ENCODE peak calls at places on chromosomes 13 and 19, in seven cellular contexts. One of them, this sample, is unnamed.

GRCh38 chr13:72139192-72139591 is 272.2 kb upstream of the DACH1 start:
- DNase-seq in IMR-90: no peak
- DNase-seq in mesenchymal stem cell: no peak
- DNase-seq in mesendoderm: no peak
- DNase-seq in H9: no peak
- DNase-seq in trophoblast cell: no peak
- DNase-seq in H1: no peak
- DNase-seq in this sample: no peak

GRCh38 chr13:105929486-105929885 is 606.0 kb downstream of the EFNB2 start:
- DNase-seq in IMR-90: no peak
- DNase-seq in mesenchymal stem cell: no peak
- DNase-seq in mesendoderm: no peak
- DNase-seq in H9: no peak
- DNase-seq in trophoblast cell: peak
- DNase-seq in H1: no peak
- DNase-seq in this sample: no peak

GRCh38 chr19:29523568-29523967 is 2.2 kb upstream of the VSTM2B start:
- DNase-seq in IMR-90: no peak
- DNase-seq in mesenchymal stem cell: no peak
- DNase-seq in mesendoderm: no peak
- DNase-seq in H9: no peak
- DNase-seq in trophoblast cell: no peak
- DNase-seq in H1: no peak
- DNase-seq in this sample: no peak

GRCh38 chr19:40503300-40503699 is 36.5 kb downstream of the SPTBN4 start:
- DNase-seq in IMR-90: no peak
- DNase-seq in mesenchymal stem cell: no peak
- DNase-seq in mesendoderm: peak
- DNase-seq in H9: peak
- DNase-seq in trophoblast cell: no peak
- DNase-seq in H1: no peak
- DNase-seq in this sample: no peak

GRCh38 chr19:51573331-51573730 is 2.2 kb downstream of the ZNF175 start:
- DNase-seq in IMR-90: peak
- DNase-seq in mesenchymal stem cell: peak
- DNase-seq in mesendoderm: no peak
- DNase-seq in H9: no peak
- DNase-seq in trophoblast cell: no peak
- DNase-seq in H1: no peak
- DNase-seq in this sample: no peak

GRCh38 chr13:105990256-105990958 is 545.1 kb downstream of the EFNB2 start:
- DNase-seq in IMR-90: peak
- DNase-seq in mesenchymal stem cell: peak
- DNase-seq in mesendoderm: no peak
- DNase-seq in H9: no peak
- DNase-seq in trophoblast cell: no peak
- DNase-seq in H1: no peak
- DNase-seq in this sample: no peak

GRCh38 chr19:35380450-35381124 is 9.7 kb downstream of the GPR42 start:
- DNase-seq in IMR-90: no peak
- DNase-seq in mesenchymal stem cell: no peak
- DNase-seq in mesendoderm: no peak
- DNase-seq in H9: no peak
- DNase-seq in trophoblast cell: peak
- DNase-seq in H1: no peak
- DNase-seq in this sample: no peak

GRCh38 chr13:80473695-80474094 is 132.8 kb upstream of the SPRY2 start:
- DNase-seq in IMR-90: peak
- DNase-seq in mesenchymal stem cell: peak
- DNase-seq in mesendoderm: no peak
- DNase-seq in H9: no peak
- DNase-seq in trophoblast cell: no peak
- DNase-seq in H1: no peak
- DNase-seq in this sample: no peak

GRCh38 chr19:39052846-39053245 is 20.5 kb upstream of the FBXO27 start:
- DNase-seq in IMR-90: no peak
- DNase-seq in mesenchymal stem cell: no peak
- DNase-seq in mesendoderm: no peak
- DNase-seq in H9: no peak
- DNase-seq in trophoblast cell: no peak
- DNase-seq in H1: no peak
- DNase-seq in this sample: no peak

GRCh38 chr19:1410136-1410786 is 2.9 kb downstream of the DAZAP1 start:
- DNase-seq in IMR-90: peak
- DNase-seq in mesenchymal stem cell: peak
- DNase-seq in mesendoderm: no peak
- DNase-seq in H9: no peak
- DNase-seq in trophoblast cell: no peak
- DNase-seq in H1: no peak
- DNase-seq in this sample: no peak

GRCh38 chr13:31765441-31765840 is 26.1 kb downstream of the RXFP2 start:
- DNase-seq in IMR-90: peak
- DNase-seq in mesenchymal stem cell: peak
- DNase-seq in mesendoderm: peak
- DNase-seq in H9: no peak
- DNase-seq in trophoblast cell: no peak
- DNase-seq in H1: no peak
- DNase-seq in this sample: no peak

GRCh38 chr19:16400911-16401675 is 70.7 kb downstream of the EPS15L1 start:
- DNase-seq in IMR-90: peak
- DNase-seq in mesenchymal stem cell: no peak
- DNase-seq in mesendoderm: no peak
- DNase-seq in H9: no peak
- DNase-seq in trophoblast cell: no peak
- DNase-seq in H1: no peak
- DNase-seq in this sample: no peak

GRCh38 chr19:1245884-1246816 is 2.2 kb upstream of the MIDN start:
- DNase-seq in IMR-90: no peak
- DNase-seq in mesenchymal stem cell: no peak
- DNase-seq in mesendoderm: no peak
- DNase-seq in H9: no peak
- DNase-seq in trophoblast cell: no peak
- DNase-seq in H1: no peak
- DNase-seq in this sample: no peak

GRCh38 chr19:46924874-46925547 is 64.2 kb downstream of the ARHGAP35 start:
- DNase-seq in IMR-90: no peak
- DNase-seq in mesenchymal stem cell: no peak
- DNase-seq in mesendoderm: no peak
- DNase-seq in H9: no peak
- DNase-seq in trophoblast cell: peak
- DNase-seq in H1: no peak
- DNase-seq in this sample: no peak

DNA sequence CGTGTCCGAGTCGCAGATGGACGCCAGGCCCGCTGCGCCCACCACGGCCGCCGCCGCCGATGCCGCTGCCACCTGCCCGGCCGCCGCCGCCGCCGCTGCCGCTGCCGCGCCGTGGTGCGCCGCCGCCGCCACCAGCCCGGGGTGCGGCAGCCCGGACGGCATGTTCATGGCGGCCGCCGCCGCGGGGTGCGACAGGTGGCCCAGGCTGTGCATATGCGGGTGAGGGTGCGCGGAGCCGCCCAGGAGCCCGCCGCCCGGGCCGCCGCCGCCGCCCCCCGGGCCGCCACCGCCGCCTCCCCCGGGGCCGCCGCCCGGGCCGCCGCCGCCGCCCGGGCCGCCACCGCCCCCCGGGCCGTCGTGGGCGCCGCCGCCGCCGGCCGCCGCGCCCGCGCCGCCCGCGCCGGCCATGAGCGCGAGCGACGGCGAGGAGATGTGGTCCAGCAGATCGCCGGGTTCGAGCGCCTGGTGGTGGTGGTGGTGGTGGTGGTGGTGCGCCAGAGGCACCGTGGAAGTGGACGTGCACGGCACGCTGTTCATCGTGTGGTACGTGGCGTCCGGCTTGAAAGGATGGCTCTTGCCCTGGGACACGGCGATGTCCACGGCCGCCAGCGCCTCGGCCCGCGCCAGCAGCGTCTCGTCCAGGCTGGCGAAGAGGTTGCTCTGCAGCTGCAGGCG is 1.3 kb downstream of the POU4F1 start:
- DNase-seq in IMR-90: no peak
- DNase-seq in mesenchymal stem cell: no peak
- DNase-seq in mesendoderm: no peak
- DNase-seq in H9: no peak
- DNase-seq in trophoblast cell: no peak
- DNase-seq in H1: no peak
- DNase-seq in this sample: no peak
- H3K4me2 ChIP-seq in IMR-90: no peak
- H3K4me2 ChIP-seq in mesenchymal stem cell: peak
- H3K4me2 ChIP-seq in mesendoderm: peak
- H3K4me2 ChIP-seq in H9: peak
- H3K4me2 ChIP-seq in trophoblast cell: peak
- H3K4me2 ChIP-seq in H1: peak
- H3K4me2 ChIP-seq in this sample: peak

GRCh38 chr13:102220681-102221228 is 181.1 kb downstream of the FGF14 start:
- DNase-seq in IMR-90: no peak
- DNase-seq in mesenchymal stem cell: no peak
- DNase-seq in mesendoderm: no peak
- DNase-seq in H9: no peak
- DNase-seq in trophoblast cell: no peak
- DNase-seq in H1: no peak
- DNase-seq in this sample: no peak

GRCh38 chr13:102227696-102228095 is 174.2 kb downstream of the FGF14 start:
- DNase-seq in IMR-90: no peak
- DNase-seq in mesenchymal stem cell: no peak
- DNase-seq in mesendoderm: no peak
- DNase-seq in H9: no peak
- DNase-seq in trophoblast cell: no peak
- DNase-seq in H1: no peak
- DNase-seq in this sample: no peak

GRCh38 chr13:102231486-102231885 is 170.4 kb downstream of the FGF14 start:
- DNase-seq in IMR-90: no peak
- DNase-seq in mesenchymal stem cell: no peak
- DNase-seq in mesendoderm: no peak
- DNase-seq in H9: no peak
- DNase-seq in trophoblast cell: no peak
- DNase-seq in H1: no peak
- DNase-seq in this sample: no peak

GRCh38 chr13:102226591-102226990 is 175.3 kb downstream of the FGF14 start:
- DNase-seq in IMR-90: no peak
- DNase-seq in mesenchymal stem cell: no peak
- DNase-seq in mesendoderm: no peak
- DNase-seq in H9: no peak
- DNase-seq in trophoblast cell: no peak
- DNase-seq in H1: no peak
- DNase-seq in this sample: no peak

DNA sequence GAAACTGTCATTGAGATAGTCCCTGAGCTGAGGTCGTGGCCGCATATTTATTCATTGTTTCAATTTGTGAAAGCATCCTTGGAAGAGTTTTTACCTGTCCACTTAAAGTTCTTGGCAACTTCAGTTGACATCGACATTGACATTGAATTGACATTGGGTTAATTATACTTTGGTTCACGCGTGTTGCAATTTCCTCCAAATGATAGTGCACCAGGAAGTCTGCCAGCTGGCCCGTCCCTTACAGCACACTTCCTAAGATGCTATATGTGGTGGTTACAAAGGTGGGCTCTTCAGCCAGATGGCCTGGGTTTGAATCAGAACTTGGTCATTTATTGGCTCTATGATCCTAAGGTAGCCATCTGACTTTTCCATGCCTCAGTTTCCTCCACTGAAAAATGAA is 176.0 kb downstream of the FGF14 start:
- DNase-seq in IMR-90: no peak
- DNase-seq in mesenchymal stem cell: no peak
- DNase-seq in mesendoderm: no peak
- DNase-seq in H9: no peak
- DNase-seq in trophoblast cell: no peak
- DNase-seq in H1: no peak
- DNase-seq in this sample: no peak
- H4K8ac ChIP-seq in IMR-90: no peak
- H4K8ac ChIP-seq in mesenchymal stem cell: no peak
- H4K8ac ChIP-seq in mesendoderm: no peak
- H4K8ac ChIP-seq in H9: no peak
- H4K8ac ChIP-seq in trophoblast cell: no peak
- H4K8ac ChIP-seq in H1: no peak
- H4K8ac ChIP-seq in this sample: no peak

GRCh38 chr13:33353646-33354045 is 68.1 kb upstream of the STARD13 start:
- DNase-seq in IMR-90: no peak
- DNase-seq in mesenchymal stem cell: peak
- DNase-seq in mesendoderm: no peak
- DNase-seq in H9: no peak
- DNase-seq in trophoblast cell: no peak
- DNase-seq in H1: no peak
- DNase-seq in this sample: no peak

GRCh38 chr13:33353210-33353609 is 67.7 kb upstream of the STARD13 start:
- DNase-seq in IMR-90: no peak
- DNase-seq in mesenchymal stem cell: no peak
- DNase-seq in mesendoderm: no peak
- DNase-seq in H9: no peak
- DNase-seq in trophoblast cell: peak
- DNase-seq in H1: no peak
- DNase-seq in this sample: no peak

GRCh38 chr13:33352520-33352919 is 67.0 kb upstream of the STARD13 start:
- DNase-seq in IMR-90: no peak
- DNase-seq in mesenchymal stem cell: no peak
- DNase-seq in mesendoderm: no peak
- DNase-seq in H9: no peak
- DNase-seq in trophoblast cell: no peak
- DNase-seq in H1: no peak
- DNase-seq in this sample: no peak

GRCh38 chr13:33352023-33352422 is 66.5 kb upstream of the STARD13 start:
- DNase-seq in IMR-90: no peak
- DNase-seq in mesenchymal stem cell: no peak
- DNase-seq in mesendoderm: no peak
- DNase-seq in H9: no peak
- DNase-seq in trophoblast cell: no peak
- DNase-seq in H1: no peak
- DNase-seq in this sample: no peak

GRCh38 chr13:33355470-33355869 is 69.9 kb upstream of the STARD13 start:
- DNase-seq in IMR-90: peak
- DNase-seq in mesenchymal stem cell: peak
- DNase-seq in mesendoderm: no peak
- DNase-seq in H9: no peak
- DNase-seq in trophoblast cell: peak
- DNase-seq in H1: no peak
- DNase-seq in this sample: no peak
- H3K4me2 ChIP-seq in IMR-90: no peak
- H3K4me2 ChIP-seq in mesenchymal stem cell: no peak
- H3K4me2 ChIP-seq in mesendoderm: no peak
- H3K4me2 ChIP-seq in H9: no peak
- H3K4me2 ChIP-seq in trophoblast cell: no peak
- H3K4me2 ChIP-seq in H1: no peak
- H3K4me2 ChIP-seq in this sample: no peak

GRCh38 chr13:113196970-113197737 is 11.3 kb downstream of the PCID2 start:
- DNase-seq in IMR-90: no peak
- DNase-seq in mesenchymal stem cell: no peak
- DNase-seq in mesendoderm: no peak
- DNase-seq in H9: no peak
- DNase-seq in trophoblast cell: no peak
- DNase-seq in H1: no peak
- DNase-seq in this sample: no peak

GRCh38 chr13:113192279-113192678 is 16.2 kb downstream of the PCID2 start:
- DNase-seq in IMR-90: peak
- DNase-seq in mesenchymal stem cell: no peak
- DNase-seq in mesendoderm: no peak
- DNase-seq in H9: no peak
- DNase-seq in trophoblast cell: no peak
- DNase-seq in H1: no peak
- DNase-seq in this sample: no peak

GRCh38 chr13:113192902-113193301 is 15.6 kb downstream of the PCID2 start:
- DNase-seq in IMR-90: peak
- DNase-seq in mesenchymal stem cell: peak
- DNase-seq in mesendoderm: no peak
- DNase-seq in H9: no peak
- DNase-seq in trophoblast cell: no peak
- DNase-seq in H1: no peak
- DNase-seq in this sample: no peak

GRCh38 chr13:113195360-113195759 is 13.1 kb downstream of the PCID2 start:
- DNase-seq in IMR-90: no peak
- DNase-seq in mesenchymal stem cell: no peak
- DNase-seq in mesendoderm: no peak
- DNase-seq in H9: no peak
- DNase-seq in trophoblast cell: no peak
- DNase-seq in H1: no peak
- DNase-seq in this sample: no peak
- H4K8ac ChIP-seq in IMR-90: peak
- H4K8ac ChIP-seq in mesenchymal stem cell: peak
- H4K8ac ChIP-seq in mesendoderm: no peak
- H4K8ac ChIP-seq in H9: no peak
- H4K8ac ChIP-seq in trophoblast cell: no peak
- H4K8ac ChIP-seq in H1: no peak
- H4K8ac ChIP-seq in this sample: no peak